ENCODE peak calls at places on chromosomes 4 and X, in eight cellular contexts. J, Z, T, H, L, F, K and A are unnamed samples.

GRCh38 chr4:185351691-185352090 is 44.0 kb downstream of the LRP2BP start:
- DNase-seq in J (no peak), Z (no peak), T (no peak), H (no peak), L (no peak), F (no peak), K (no peak), A (no peak)

GRCh38 chr4:116705466-116705865 is 379.9 kb downstream of the TRAM1L1 start:
- DNase-seq in J (no peak), Z (no peak), T (no peak), H (no peak), L (no peak), F (no peak), K (no peak), A (no peak)

GRCh38 chr4:169774466-169775445 is 17.0 kb upstream of the HPF1 start:
- DNase-seq in J (no peak), Z (no peak), T (no peak), H (no peak), L (peak), F (no peak), K (no peak), A (no peak)

GRCh38 chrX:119067023-119067739 is 5.6 kb upstream of the CT47C1 start:
- DNase-seq in J (peak), Z (peak), T (peak), H (peak), L (peak), F (no peak), K (peak), A (peak)

GRCh38 chr4:47675810-47676209 is 162.1 kb downstream of the CORIN start:
- DNase-seq in J (no peak), Z (no peak), T (no peak), H (no peak), L (no peak), F (no peak), K (no peak), A (no peak)

GRCh38 chr4:166042510-166043055 is 169.5 kb downstream of the TLL1 start:
- DNase-seq in J (no peak), Z (no peak), T (no peak), H (no peak), L (no peak), F (no peak), K (no peak), A (no peak)

GRCh38 chr4:173509031-173510001 is 20.7 kb downstream of the HAND2 start:
- DNase-seq in J (no peak), Z (no peak), T (no peak), H (no peak), L (peak), F (no peak), K (no peak), A (peak)

GRCh38 chr4:97531351-97531750 is 611.9 kb downstream of the STPG2 start:
- DNase-seq in J (no peak), Z (no peak), T (no peak), H (no peak), L (no peak), F (no peak), K (no peak), A (no peak)

GRCh38 chrX:154082396-154083133 is 15.0 kb downstream of the MECP2 start:
- DNase-seq in J (peak), Z (no peak), T (no peak), H (peak), L (no peak), F (no peak), K (no peak), A (peak)

GRCh38 chr4:114209589-114209988 is 230.1 kb upstream of the ARSJ start:
- DNase-seq in J (no peak), Z (no peak), T (no peak), H (no peak), L (no peak), F (no peak), K (no peak), A (no peak)

GRCh38 chr4:98996056-98996941 is 778 bp downstream of the METAP1 start:
- DNase-seq in J (peak), Z (peak), T (peak), H (peak), L (no peak), F (no peak), K (no peak), A (peak)

GRCh38 chr4:83255584-83255983 is 29.0 kb downstream of the COQ2 start:
- DNase-seq in J (peak), Z (peak), T (no peak), H (peak), L (no peak), F (no peak), K (no peak), A (peak)